ENCODE peak calls at places on chromosome 10, in eight cellular contexts. C, R, I, F, N, W, J and T are unnamed samples.

GRCh38 chr10:76191371-76191770 is 759.9 kb downstream of the LRMDA start:
- DNase-seq in C (no peak), R (no peak), I (no peak), F (no peak), N (no peak), W (no peak), J (no peak), T (no peak)

GRCh38 chr10:69475433-69475830 is 24.2 kb downstream of the TSPAN15 start:
- DNase-seq in C (no peak), R (peak), I (no peak), F (no peak), N (no peak), W (no peak), J (no peak), T (no peak)

GRCh38 chr10:4353964-4354363 is 472.0 kb upstream of the AKR1E2 start:
- DNase-seq in C (no peak), R (peak), I (no peak), F (no peak), N (peak), W (peak), J (no peak), T (peak)

GRCh38 chr10:1193561-1193960 is 137.4 kb downstream of the WDR37 start:
- DNase-seq in C (no peak), R (no peak), I (no peak), F (no peak), N (no peak), W (no peak), J (no peak), T (no peak)

GRCh38 chr10:62805139-62806092 is 896 bp downstream of the ADO start:
- DNase-seq in C (no peak), R (peak), I (peak), F (no peak), N (no peak), W (peak), J (peak), T (peak)

GRCh38 chr10:37794305-37794976 is 63.0 kb downstream of the ZNF248 start:
- DNase-seq in C (no peak), R (no peak), I (no peak), F (no peak), N (no peak), W (no peak), J (no peak), T (no peak)

GRCh38 chr10:69458426-69459100 is 7.3 kb downstream of the TSPAN15 start:
- DNase-seq in C (no peak), R (no peak), I (no peak), F (no peak), N (no peak), W (no peak), J (no peak), T (peak)

GRCh38 chr10:124731551-124731950 is 12.6 kb downstream of the FAM53B start:
- DNase-seq in C (no peak), R (no peak), I (no peak), F (no peak), N (no peak), W (no peak), J (no peak), T (no peak)

GRCh38 chr10:4851846-4852245 is 25.8 kb downstream of the AKR1E2 start:
- DNase-seq in C (no peak), R (no peak), I (no peak), F (no peak), N (no peak), W (no peak), J (no peak), T (peak)

GRCh38 chr10:31660301-31660700 is 268.3 kb downstream of the ARHGAP12 start:
- DNase-seq in C (no peak), R (no peak), I (no peak), F (no peak), N (no peak), W (no peak), J (no peak), T (no peak)

GRCh38 chr10:110151871-110152270 is 55.5 kb upstream of the MXI1 start:
- DNase-seq in C (no peak), R (no peak), I (no peak), F (no peak), N (no peak), W (no peak), J (no peak), T (no peak)

GRCh38 chr10:132679217-132679595 is 106.7 kb downstream of the NKX6-2 start:
- DNase-seq in C (no peak), R (no peak), I (no peak), F (peak), N (no peak), W (no peak), J (no peak), T (no peak)

GRCh38 chr10:58371473-58371872 is 13.7 kb upstream of the TFAM start:
- DNase-seq in C (no peak), R (no peak), I (no peak), F (no peak), N (no peak), W (no peak), J (no peak), T (no peak)

GRCh38 chr10:76301950-76302349 is 870.5 kb downstream of the LRMDA start:
- DNase-seq in C (no peak), R (no peak), I (no peak), F (no peak), N (no peak), W (peak), J (no peak), T (no peak)

GRCh38 chr10:5514226-5514881 is 10.4 kb upstream of the CALML3 start:
- DNase-seq in C (no peak), R (no peak), I (no peak), F (no peak), N (no peak), W (no peak), J (no peak), T (no peak)

GRCh38 chr10:1661861-1662260 is 75.5 kb downstream of the ADARB2 start:
- DNase-seq in C (no peak), R (no peak), I (no peak), F (no peak), N (no peak), W (no peak), J (no peak), T (no peak)

GRCh38 chr10:69816536-69816935 is 14.8 kb downstream of the COL13A1 start:
- DNase-seq in C (no peak), R (no peak), I (no peak), F (no peak), N (no peak), W (no peak), J (no peak), T (no peak)

GRCh38 chr10:62373995-62374861 is at the start of gene ZNF365:
- DNase-seq in C (peak), R (peak), I (peak), F (peak), N (no peak), W (peak), J (peak), T (peak)

GRCh38 chr10:28996345-28996744 is 292.5 kb upstream of the LYZL1 start:
- DNase-seq in C (no peak), R (no peak), I (no peak), F (no peak), N (no peak), W (no peak), J (no peak), T (no peak)

GRCh38 chr10:30047430-30047829 is 12.0 kb downstream of the JCAD start:
- DNase-seq in C (no peak), R (no peak), I (no peak), F (no peak), N (no peak), W (no peak), J (no peak), T (no peak)

GRCh38 chr10:130761896-130762295 is 549.6 kb downstream of the TCERG1L start:
- DNase-seq in C (no peak), R (no peak), I (no peak), F (no peak), N (no peak), W (no peak), J (no peak), T (no peak)

GRCh38 chr10:124006526-124006925 is 86.9 kb downstream of the CHST15 start:
- DNase-seq in C (no peak), R (no peak), I (peak), F (no peak), N (no peak), W (no peak), J (no peak), T (no peak)

GRCh38 chr10:47288236-47288635 is 11.8 kb upstream of the GDF10 start:
- DNase-seq in C (no peak), R (no peak), I (no peak), F (no peak), N (no peak), W (no peak), J (no peak), T (no peak)

GRCh38 chr10:79067241-79068202 is 1.2 kb upstream of the ZMIZ1 start:
- DNase-seq in C (peak), R (peak), I (peak), F (peak), N (no peak), W (peak), J (peak), T (peak)
- TF ChIP-seq CTCF in C (no peak), R (peak), I (no peak), F (no peak), N (peak), W (peak), J (no peak), T (peak)

GRCh38 chr10:129332476-129332875 is 134.6 kb upstream of the MGMT start:
- DNase-seq in C (no peak), R (no peak), I (no peak), F (no peak), N (no peak), W (peak), J (peak), T (no peak)
- TF ChIP-seq CTCF in C (peak), R (no peak), I (peak), F (peak), N (peak), W (peak), J (peak), T (no peak)

DNA sequence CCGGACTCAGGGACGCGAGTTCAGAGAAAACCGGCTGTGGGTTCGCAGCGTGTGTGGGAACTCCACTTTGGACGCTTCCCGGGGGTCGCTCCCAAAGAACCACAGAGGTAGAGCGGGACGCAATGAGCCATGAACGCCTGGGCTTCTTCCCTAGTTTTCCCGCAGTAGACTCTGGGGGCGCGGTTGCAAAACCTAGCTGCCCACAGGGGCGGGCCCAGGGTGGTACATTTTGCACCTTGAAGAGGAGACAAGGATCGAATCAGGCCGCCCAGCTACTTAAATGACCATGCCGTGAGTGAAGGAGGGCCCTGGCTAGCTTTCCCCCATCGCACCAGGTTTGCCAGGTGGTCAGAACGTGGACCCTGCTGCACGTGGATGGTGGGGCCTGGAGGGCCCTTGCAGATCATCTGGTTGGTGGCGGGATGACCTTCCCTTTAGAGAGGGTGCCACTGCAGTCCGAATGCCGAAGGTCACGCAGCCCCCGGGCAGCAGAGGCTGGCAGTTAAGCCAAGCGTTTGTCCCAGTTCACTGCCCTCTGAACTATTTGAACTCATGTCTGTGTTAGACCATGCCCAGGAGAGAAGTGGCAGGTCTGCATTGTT is 568 bp upstream of the SHTN1 start:
- DNase-seq in C (no peak), R (no peak), I (peak), F (no peak), N (no peak), W (peak), J (peak), T (peak)
- TF ChIP-seq CTCF in C (no peak), R (peak), I (no peak), F (peak), N (no peak), W (peak), J (peak), T (no peak)

GRCh38 chr10:78155722-78156121 is 122.1 kb downstream of the RPS24 start:
- DNase-seq in C (no peak), R (no peak), I (no peak), F (no peak), N (no peak), W (no peak), J (no peak), T (no peak)
- TF ChIP-seq CTCF in C (no peak), R (no peak), I (no peak), F (peak), N (peak), W (no peak), J (peak), T (no peak)

GRCh38 chr10:78756604-78757442 is 311.9 kb upstream of the ZMIZ1 start:
- DNase-seq in C (no peak), R (peak), I (peak), F (no peak), N (peak), W (peak), J (no peak), T (peak)
- TF ChIP-seq CTCF in C (no peak), R (no peak), I (no peak), F (no peak), N (no peak), W (no peak), J (no peak), T (no peak)

GRCh38 chr10:125739994-125740679 is 20.6 kb downstream of the EDRF1 start:
- DNase-seq in C (no peak), R (no peak), I (no peak), F (no peak), N (no peak), W (no peak), J (no peak), T (no peak)

GRCh38 chr10:125734148-125734547 is 14.6 kb downstream of the EDRF1 start:
- DNase-seq in C (no peak), R (no peak), I (no peak), F (no peak), N (no peak), W (no peak), J (no peak), T (no peak)

GRCh38 chr10:125734823-125735222 is 15.3 kb downstream of the EDRF1 start:
- DNase-seq in C (no peak), R (no peak), I (no peak), F (no peak), N (no peak), W (peak), J (peak), T (no peak)
- TF ChIP-seq CTCF in C (no peak), R (peak), I (no peak), F (peak), N (no peak), W (no peak), J (peak), T (no peak)

GRCh38 chr10:24722131-24722675 is 1.5 kb downstream of the ARHGAP21 start:
- DNase-seq in C (no peak), R (peak), I (no peak), F (no peak), N (no peak), W (peak), J (peak), T (no peak)

GRCh38 chr10:24723788-24724380 is at the start of gene ARHGAP21:
- DNase-seq in C (peak), R (peak), I (peak), F (peak), N (no peak), W (peak), J (peak), T (peak)

GRCh38 chr10:24721254-24722106 is 2.2 kb downstream of the ARHGAP21 start:
- DNase-seq in C (no peak), R (peak), I (peak), F (no peak), N (no peak), W (peak), J (peak), T (peak)

GRCh38 chr10:24723386-24723787 is 300 bp downstream of the ARHGAP21 start:
- DNase-seq in C (peak), R (peak), I (peak), F (no peak), N (no peak), W (peak), J (no peak), T (peak)

GRCh38 chr10:24722676-24723385 is 856 bp downstream of the ARHGAP21 start:
- DNase-seq in C (peak), R (peak), I (peak), F (peak), N (no peak), W (peak), J (peak), T (peak)
- TF ChIP-seq CTCF in C (no peak), R (no peak), I (no peak), F (peak), N (no peak), W (peak), J (no peak), T (no peak)